ENCODE peak calls at places on chromosomes 1 and 21, in ten cellular contexts. J is neuronal stem cell, T is psoas muscle, I is fibroblast of lung, M is left ventricle myocardium inferior, C is GM23248, G is adipocyte, V is tibial artery, A is heart left ventricle, L is upper lobe of right lung. S is an unnamed sample.

GRCh38 chr1:245888809-245889208 is 618.3 kb downstream of the SMYD3 start:
- DNase-seq in J (peak; percentile 0), G (peak; percentile 36), L (no peak), A (no peak), M (no peak), V (no peak), I (peak; percentile 66), T (no peak), C (peak; percentile 46), S (no peak)

GRCh38 chr1:19372136-19372514 is 60.0 kb downstream of the SLC66A1 start:
- DNase-seq in A (no peak), T (no peak), G (no peak), J (no peak), V (no peak), I (no peak), M (no peak), C (peak; percentile 68), L (no peak), S (no peak)

GRCh38 chr21:17819878-17820232 is 699 bp upstream of the C21orf91 start:
- DNase-seq in L (no peak), A (no peak), T (no peak), V (no peak), G (no peak), M (no peak), I (no peak), C (no peak), J (no peak), S (peak; percentile 7)

GRCh38 chr1:94083653-94084052 is 37.3 kb downstream of the ABCA4 start:
- DNase-seq in G (no peak), J (no peak), V (no peak), T (no peak), I (no peak), A (no peak), M (no peak), C (no peak), L (no peak), S (no peak)

GRCh38 chr1:202857136-202857610 is 31.8 kb downstream of the RABIF start:
- DNase-seq in A (no peak), J (no peak), T (no peak), I (no peak), G (no peak), L (no peak), M (no peak), C (no peak), V (no peak), S (no peak)

GRCh38 chr1:112704908-112705627 is 1.9 kb downstream of the RHOC start:
- DNase-seq in T (peak; percentile 83), V (peak; percentile 96), C (peak; percentile 95), G (peak; percentile 96), L (peak; percentile 86), A (peak; percentile 96), J (peak; percentile 83), I (peak; percentile 95), M (peak; percentile 90), S (peak; percentile 84)

GRCh38 chr1:153608742-153609584 is 4.0 kb downstream of the S100A16 start:
- DNase-seq in V (peak; percentile 82), G (peak; percentile 82), I (peak; percentile 88), C (peak; percentile 95), A (peak; percentile 83), L (peak; percentile 91), T (peak; percentile 87), J (peak; percentile 33), M (peak; percentile 70), S (peak; percentile 63)

GRCh38 chr1:56189946-56190920 is 389.1 kb downstream of the PLPP3 start:
- DNase-seq in G (no peak), M (no peak), I (no peak), V (no peak), L (no peak), J (peak; percentile 44), C (no peak), T (no peak), A (peak; percentile 38), S (no peak)

GRCh38 chr1:85054664-85055063 is 6.4 kb upstream of the MCOLN3 start:
- DNase-seq in A (no peak), L (no peak), J (no peak), I (no peak), C (no peak), M (no peak), T (no peak), G (no peak), V (no peak), S (no peak)

GRCh38 chr21:43928726-43929125 is 63.7 kb downstream of the AGPAT3 start:
- DNase-seq in T (no peak), L (no peak), J (no peak), C (no peak), M (no peak), A (no peak), I (no peak), V (no peak), G (no peak), S (no peak)

GRCh38 chr1:163068716-163069115 is 445 bp upstream of the RGS4 start:
- DNase-seq in I (no peak), C (peak; percentile 52), J (no peak), L (no peak), A (peak; percentile 10), G (no peak), T (no peak), V (no peak), M (no peak), S (no peak)

GRCh38 chr21:34499116-34499515 is 12.9 kb downstream of the KCNE1 start:
- DNase-seq in T (no peak), G (no peak), J (no peak), A (no peak), L (no peak), V (no peak), I (no peak), C (no peak), M (no peak), S (no peak)

GRCh38 chr21:29443398-29444010 is 144.8 kb downstream of the BACH1 start:
- DNase-seq in M (no peak), A (no peak), J (no peak), L (no peak), V (no peak), T (no peak), C (peak; percentile 49), I (no peak), G (peak; percentile 8), S (no peak)

GRCh38 chr1:167503626-167504458 is 14.5 kb downstream of the CD247 start:
- DNase-seq in J (no peak), L (no peak), M (no peak), T (no peak), V (no peak), A (no peak), C (no peak), I (no peak), G (no peak), S (no peak)

GRCh38 chr1:66729130-66729922 is 22.9 kb upstream of the DYNLT5 start:
- DNase-seq in J (no peak), M (no peak), A (no peak), T (no peak), G (no peak), I (no peak), L (no peak), C (no peak), V (no peak), S (no peak)

GRCh38 chr21:34701726-34702125 is 32.9 kb downstream of the CLIC6 start:
- DNase-seq in G (no peak), M (no peak), I (no peak), T (no peak), V (no peak), J (no peak), L (no peak), A (no peak), C (peak; percentile 92), S (no peak)

GRCh38 chr1:233269656-233270055 is 25.9 kb downstream of the PCNX2 start:
- DNase-seq in V (no peak), M (no peak), C (peak; percentile 65), A (no peak), I (peak; percentile 9), G (peak; percentile 32), T (no peak), J (no peak), L (no peak), S (no peak)

GRCh38 chr1:183234660-183235476 is 48.8 kb downstream of the LAMC2 start:
- DNase-seq in T (peak; percentile 62), G (peak; percentile 94), M (peak; percentile 56), V (peak; percentile 90), L (no peak), C (peak; percentile 97), A (peak; percentile 68), J (peak; percentile 63), I (peak; percentile 98), S (peak; percentile 73)

GRCh38 chr1:23322770-23323169 is 21.3 kb downstream of the HNRNPR start:
- DNase-seq in M (no peak), G (no peak), J (no peak), L (no peak), A (no peak), I (no peak), V (no peak), C (no peak), T (no peak), S (no peak)
- H3K36me3 ChIP-seq in M (peaks cover 75% of the 10 kb centered on the region), G (peaks cover 80% of the 10 kb centered on the region), J (peaks cover 99% of the 10 kb centered on the region), L (peaks cover 97% of the 10 kb centered on the region), A (peaks cover 35% of the 10 kb centered on the region), I (peaks cover 11% of the 10 kb centered on the region), V (peaks cover 67% of the 10 kb centered on the region), C (peaks cover 61% of the 10 kb centered on the region), T (peaks cover 97% of the 10 kb centered on the region), S (peaks cover 18% of the 10 kb centered on the region)

GRCh38 chr1:910881-911721 is 12.6 kb upstream of the SAMD11 start:
- DNase-seq in I (no peak), C (peak; percentile 74), V (no peak), J (no peak), A (no peak), M (no peak), G (no peak), L (peak; percentile 55), T (peak; percentile 19), S (no peak)
- H3K27me3 ChIP-seq in I (peaks cover 11% of the 10 kb centered on the region), C (no peaks in the 10 kb centered on the region), V (no peaks in the 10 kb centered on the region), J (peaks cover 32% of the 10 kb centered on the region), A (peaks cover 12% of the 10 kb centered on the region), M (peaks cover 87% of the 10 kb centered on the region), G (peaks cover 4% of the 10 kb centered on the region), L (peaks cover 44% of the 10 kb centered on the region), T (peaks cover 14% of the 10 kb centered on the region), S (no peaks in the 10 kb centered on the region)

GRCh38 chr1:159468321-159468720 is 28.8 kb downstream of the OR10J1 start:
- DNase-seq in I (no peak), T (no peak), L (no peak), G (no peak), M (no peak), J (no peak), C (no peak), V (no peak), A (no peak), S (no peak)
- H3K9me3 ChIP-seq in I (no peaks in the 10 kb centered on the region), T (no peaks in the 10 kb centered on the region), L (no peaks in the 10 kb centered on the region), G (peaks cover 3% of the 10 kb centered on the region), M (no peaks in the 10 kb centered on the region), J (no peaks in the 10 kb centered on the region), C (no peaks in the 10 kb centered on the region), V (no peaks in the 10 kb centered on the region), A (no peaks in the 10 kb centered on the region), S (no peaks in the 10 kb centered on the region)

DNA sequence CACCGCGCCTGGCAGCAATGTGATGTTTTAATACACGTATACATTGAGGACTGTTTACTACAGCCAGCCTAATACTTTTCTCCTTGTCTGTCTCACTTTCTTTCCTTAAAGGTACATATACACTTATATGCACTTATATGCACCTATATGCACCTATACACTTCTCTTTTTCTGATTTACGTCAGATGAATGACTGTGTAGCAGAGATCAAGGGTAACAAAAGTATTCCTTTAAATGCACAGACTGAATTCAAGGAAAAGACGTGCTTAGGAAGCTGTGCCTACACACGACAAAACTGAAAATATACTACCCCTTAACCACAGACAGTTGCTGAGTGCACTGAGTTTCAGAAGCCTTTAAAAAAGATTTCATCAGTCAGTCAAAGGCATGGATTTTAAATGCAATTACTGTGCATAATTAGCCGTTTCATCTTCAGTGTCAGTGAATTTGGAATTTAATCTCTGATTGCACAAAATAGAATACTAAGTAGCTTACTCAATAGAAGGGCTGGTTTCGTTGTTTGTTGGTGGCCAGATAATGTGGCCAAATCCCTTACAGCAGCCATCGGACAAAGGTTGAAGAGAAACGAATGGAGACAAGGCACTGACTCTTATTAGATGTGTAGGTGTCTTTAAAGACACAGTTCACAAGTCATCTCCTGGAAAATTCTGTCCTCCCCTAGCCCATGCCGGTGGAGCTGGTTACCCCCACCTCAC is 38.3 kb upstream of the TARBP1 start:
- DNase-seq in M (no peak), J (no peak), C (no peak), A (no peak), L (no peak), T (no peak), I (no peak), G (no peak), V (no peak), S (no peak)
- H3K36me3 ChIP-seq in M (no peaks in the 10 kb centered on the region), J (no peaks in the 10 kb centered on the region), C (no peaks in the 10 kb centered on the region), A (no peaks in the 10 kb centered on the region), L (no peaks in the 10 kb centered on the region), T (no peaks in the 10 kb centered on the region), I (no peaks in the 10 kb centered on the region), G (no peaks in the 10 kb centered on the region), V (no peaks in the 10 kb centered on the region), S (no peaks in the 10 kb centered on the region)